ENCODE peak calls at places on chromosomes 12 and 14, in four cellular contexts. S is stimulated activated CD4-positive, alpha-beta T cell treated with anti-CD3 and anti-CD28 coated beads, Interleukin-4, amount 100 ng/mL, for 4 hours; Z is spleen; P is NCI-H1105 treated with DMSO at 0.1 percent for 48 hours. X is an unnamed sample.

GRCh38 chr14:32078030-32078793 is 1.1 kb downstream of the ARHGAP5 start:
- DNase-seq in S (peak), Z (no peak), P (peak), X (no peak)

GRCh38 chr14:25121342-25122129 is 71.6 kb upstream of the STXBP6 start:
- DNase-seq in S (no peak), Z (no peak), P (no peak), X (no peak)

GRCh38 chr14:89473979-89474378 is 56.9 kb upstream of the FOXN3 start:
- DNase-seq in S (no peak), Z (no peak), P (no peak), X (no peak)

GRCh38 chr12:23550753-23551152 is 398.7 kb downstream of the SOX5 start:
- DNase-seq in S (no peak), Z (no peak), P (no peak), X (no peak)

GRCh38 chr12:15278816-15279658 is 43.3 kb upstream of the PTPRO start:
- DNase-seq in S (no peak), Z (peak), P (peak), X (peak)

GRCh38 chr14:69263364-69263763 is 3.4 kb downstream of the GALNT16 start:
- DNase-seq in S (no peak), Z (no peak), P (peak), X (peak)

GRCh38 chr12:71477046-71477445 is 37.4 kb downstream of the LGR5 start:
- DNase-seq in S (no peak), Z (no peak), P (no peak), X (no peak)

GRCh38 chr12:119222222-119222951 is 43.7 kb downstream of the HSPB8 start:
- DNase-seq in S (no peak), Z (no peak), P (peak), X (no peak)

GRCh38 chr14:95482967-95483842 is 33.2 kb downstream of the SYNE3 start:
- DNase-seq in S (no peak), Z (no peak), P (no peak), X (peak)

GRCh38 chr14:52690983-52691760 is 4.2 kb downstream of the ERO1A start:
- DNase-seq in S (no peak), Z (no peak), P (no peak), X (no peak)